ENCODE peak calls at places on chromosomes 12 and 14, in nine cellular contexts. J is CD4-positive, alpha-beta T cell; M is AG09319; R is pancreas; Y is epithelial cell of esophagus; P is sciatic nerve; F is stromal cell of bone marrow; N is CD14-positive monocyte; T is cardiac muscle cell. O is an unnamed sample.

GRCh38 chr12:23093488-23093887 is 468.5 kb downstream of the ETNK1 start:
- DNase-seq in J (no peak), M (no peak), R (no peak), Y (peak), P (no peak), F (no peak), N (no peak), T (no peak), O (no peak)

GRCh38 chr14:53516261-53516774 is 363.2 kb upstream of the DDHD1 start:
- DNase-seq in J (no peak), M (peak), R (no peak), Y (peak), P (no peak), F (peak), N (no peak), T (no peak), O (no peak)

GRCh38 chr14:69634871-69635270 is 23.5 kb downstream of the SUSD6 start:
- DNase-seq in J (no peak), M (no peak), R (no peak), Y (no peak), P (no peak), F (no peak), N (no peak), T (no peak), O (no peak)

GRCh38 chr14:67251573-67252226 is 10.5 kb downstream of the PALS1 start:
- DNase-seq in J (no peak), M (no peak), R (no peak), Y (no peak), P (no peak), F (no peak), N (no peak), T (peak), O (peak)

GRCh38 chr14:105859717-105860614 is 333.6 kb downstream of the TMEM121 start:
- DNase-seq in J (no peak), M (no peak), R (peak), Y (no peak), P (peak), F (no peak), N (peak), T (no peak), O (no peak)

GRCh38 chr12:121872546-121873223 is 14.0 kb upstream of the HPD start:
- DNase-seq in J (no peak), M (peak), R (no peak), Y (peak), P (no peak), F (peak), N (no peak), T (peak), O (peak)

GRCh38 chr12:82866946-82867345 is 180.2 kb downstream of the TMTC2 start:
- DNase-seq in J (no peak), M (no peak), R (no peak), Y (no peak), P (no peak), F (no peak), N (no peak), T (no peak), O (no peak)

GRCh38 chr14:55237999-55238680 is 33.1 kb upstream of the FBXO34 start:
- DNase-seq in J (no peak), M (no peak), R (no peak), Y (no peak), P (no peak), F (no peak), N (no peak), T (no peak), O (no peak)

GRCh38 chr12:109302358-109302757 is 6.7 kb downstream of the FOXN4 start:
- DNase-seq in J (no peak), M (no peak), R (no peak), Y (no peak), P (no peak), F (no peak), N (no peak), T (no peak), O (no peak)

GRCh38 chr12:53701518-53702264 is 25.6 kb downstream of the CALCOCO1 start:
- DNase-seq in J (peak), M (peak), R (peak), Y (peak), P (peak), F (peak), N (peak), T (peak), O (peak)

GRCh38 chr12:126663304-126664094 is 1598.3 kb downstream of the AACS start:
- DNase-seq in J (no peak), M (no peak), R (no peak), Y (peak), P (no peak), F (no peak), N (no peak), T (peak), O (peak)

GRCh38 chr12:104002686-104003085 is 37.0 kb downstream of the TDG start:
- DNase-seq in J (no peak), M (no peak), R (no peak), Y (no peak), P (no peak), F (no peak), N (no peak), T (no peak), O (no peak)

GRCh38 chr14:34063470-34064164 is 112.7 kb upstream of the EGLN3 start:
- DNase-seq in J (no peak), M (no peak), R (no peak), Y (peak), P (no peak), F (no peak), N (no peak), T (no peak), O (peak)

GRCh38 chr12:66129934-66130266 is 650 bp downstream of the LLPH start:
- DNase-seq in J (no peak), M (no peak), R (no peak), Y (peak), P (no peak), F (no peak), N (no peak), T (peak), O (no peak)